ENCODE peak calls at places on chromosomes 5 and 9, in nine cellular contexts. Q, N, J, W, E, Z, T, O and K are unnamed samples.
A peak's percentile ranks its signal among the peaks of the same experiment; 100 is the strongest.

GRCh38 chr9:73348485-73348884 is 196.8 kb downstream of the ANXA1 start:
- DNase-seq in Z (no peak), Q (no peak), W (no peak), T (no peak), O (no peak), E (peak; percentile 12), N (no peak), J (no peak), K (no peak)

GRCh38 chr5:2126512-2126911 is 243.8 kb upstream of the IRX4 start:
- DNase-seq in Q (no peak), T (no peak), O (no peak), N (no peak), Z (no peak), E (no peak), J (no peak), W (no peak), K (no peak)

GRCh38 chr5:74862221-74862620 is 4.0 kb downstream of the FAM169A start:
- DNase-seq in Q (no peak), W (no peak), Z (no peak), E (no peak), J (no peak), N (no peak), O (no peak), T (no peak), K (no peak)

GRCh38 chr5:7394889-7395431 is 978 bp upstream of the ADCY2 start:
- DNase-seq in Q (no peak), E (no peak), T (no peak), W (no peak), Z (no peak), J (no peak), O (no peak), N (no peak), K (no peak)

GRCh38 chr5:144697847-144698262 is 527.2 kb downstream of the KCTD16 start:
- DNase-seq in N (peak; percentile 85), O (no peak), W (no peak), T (no peak), Z (no peak), J (peak; percentile 62), E (peak; percentile 10), Q (no peak), K (no peak)

GRCh38 chr5:26572486-26572885 is 465.9 kb downstream of the CDH9 start:
- DNase-seq in J (peak; percentile 32), Z (no peak), Q (no peak), N (no peak), T (no peak), W (no peak), O (no peak), E (no peak), K (no peak)

GRCh38 chr5:72412283-72413055 is 92.3 kb downstream of the PTCD2 start:
- DNase-seq in W (no peak), O (no peak), T (no peak), Z (no peak), J (peak; percentile 2), E (no peak), N (no peak), Q (no peak), K (no peak)

GRCh38 chr5:151200913-151201445 is 22.9 kb downstream of the CCDC69 start:
- DNase-seq in J (no peak), Z (no peak), E (no peak), W (no peak), Q (no peak), T (no peak), O (no peak), N (no peak), K (no peak)

GRCh38 chr5:13930721-13931246 is 13.7 kb downstream of the DNAH5 start:
- DNase-seq in Q (no peak), E (no peak), J (no peak), N (no peak), O (no peak), Z (no peak), T (no peak), W (no peak), K (no peak)

GRCh38 chr5:149946118-149946517 is 1.5 kb upstream of the PDE6A start:
- DNase-seq in E (no peak), W (no peak), O (no peak), N (no peak), T (no peak), Z (no peak), Q (no peak), J (no peak), K (no peak)

DNA sequence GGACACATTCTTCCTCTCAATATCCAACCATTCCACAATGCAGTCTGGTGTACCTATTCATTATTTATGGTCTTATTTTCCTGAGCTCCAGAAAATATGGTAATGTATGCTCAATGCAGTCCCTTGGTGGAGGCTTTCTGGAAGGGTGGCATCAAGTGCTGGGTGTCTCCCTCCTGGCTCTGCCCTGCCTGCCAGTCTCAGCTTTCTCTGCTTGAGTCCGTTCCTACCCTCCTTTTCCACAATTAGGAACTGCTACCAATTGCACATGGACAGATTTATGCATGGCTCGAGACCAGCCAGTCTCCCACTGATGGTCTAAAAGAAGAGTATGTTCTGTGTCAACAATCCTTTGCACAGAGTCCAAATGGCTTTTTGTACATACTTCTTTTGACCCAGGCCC is 189.8 kb downstream of the TLE1 start:
- DNase-seq in Z (no peak), Q (no peak), T (no peak), O (no peak), N (no peak), W (no peak), J (no peak), E (no peak), K (no peak)
- H3K27ac ChIP-seq in Z (peak overlapping the region; percentile 82), Q (no peak overlapping the region), T (no peak overlapping the region), O (no peak overlapping the region), N (peak overlapping the region; percentile 33), W (no peak overlapping the region), J (no peak overlapping the region), E (no peak overlapping the region), K (no peak overlapping the region)

DNA sequence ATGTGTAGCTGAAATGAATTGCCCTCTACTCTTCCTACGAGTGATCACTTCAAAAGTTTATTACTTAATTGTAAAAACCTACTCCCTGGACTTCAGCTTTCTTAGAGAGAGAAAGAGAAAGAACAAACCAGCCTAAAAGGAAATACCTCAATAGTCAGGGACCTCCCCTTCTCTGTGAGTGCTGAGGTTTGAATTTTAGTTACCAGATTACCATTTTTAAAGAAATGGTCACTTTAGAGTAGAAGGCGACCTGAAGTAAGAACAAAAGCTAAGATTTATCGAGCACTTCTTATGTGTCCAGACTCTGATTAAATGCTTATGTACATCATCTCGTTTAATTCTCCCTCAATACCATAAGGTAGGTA is 11.3 kb downstream of the RAPGEF1 start:
- DNase-seq in J (no peak), W (no peak), N (no peak), Z (no peak), O (no peak), T (no peak), Q (no peak), E (no peak), K (no peak)
- H3K4me3 ChIP-seq in J (no peak overlapping the region), W (no peak overlapping the region), N (no peak overlapping the region), Z (no peak overlapping the region), O (no peak overlapping the region), T (peak overlapping the region; percentile 77), Q (peak overlapping the region; percentile 27), E (no peak overlapping the region), K (no peak overlapping the region)

GRCh38 chr9:122546196-122546595 is 6.7 kb upstream of the OR1N2 start:
- DNase-seq in W (no peak), Q (no peak), T (no peak), J (no peak), O (no peak), Z (no peak), N (no peak), E (no peak), K (no peak)
- H3K9me3 ChIP-seq in W (no peaks in the 10 kb centered on the region), Q (no peaks in the 10 kb centered on the region), T (no peaks in the 10 kb centered on the region), J (no peaks in the 10 kb centered on the region), O (no peaks in the 10 kb centered on the region), Z (peaks cover 2% of the 10 kb centered on the region), N (no peaks in the 10 kb centered on the region), E (no peaks in the 10 kb centered on the region), K (no peaks in the 10 kb centered on the region)

GRCh38 chr9:71245651-71246050 is 124.2 kb upstream of the TRPM3 start:
- DNase-seq in W (no peak), N (no peak), O (no peak), Z (no peak), T (no peak), Q (no peak), E (no peak), J (no peak), K (no peak)
- H3K27ac ChIP-seq in W (no peak overlapping the region), N (no peak overlapping the region), O (no peak overlapping the region), Z (no peak overlapping the region), T (no peak overlapping the region), Q (no peak overlapping the region), E (no peak overlapping the region), J (no peak overlapping the region), K (no peak overlapping the region)

DNA sequence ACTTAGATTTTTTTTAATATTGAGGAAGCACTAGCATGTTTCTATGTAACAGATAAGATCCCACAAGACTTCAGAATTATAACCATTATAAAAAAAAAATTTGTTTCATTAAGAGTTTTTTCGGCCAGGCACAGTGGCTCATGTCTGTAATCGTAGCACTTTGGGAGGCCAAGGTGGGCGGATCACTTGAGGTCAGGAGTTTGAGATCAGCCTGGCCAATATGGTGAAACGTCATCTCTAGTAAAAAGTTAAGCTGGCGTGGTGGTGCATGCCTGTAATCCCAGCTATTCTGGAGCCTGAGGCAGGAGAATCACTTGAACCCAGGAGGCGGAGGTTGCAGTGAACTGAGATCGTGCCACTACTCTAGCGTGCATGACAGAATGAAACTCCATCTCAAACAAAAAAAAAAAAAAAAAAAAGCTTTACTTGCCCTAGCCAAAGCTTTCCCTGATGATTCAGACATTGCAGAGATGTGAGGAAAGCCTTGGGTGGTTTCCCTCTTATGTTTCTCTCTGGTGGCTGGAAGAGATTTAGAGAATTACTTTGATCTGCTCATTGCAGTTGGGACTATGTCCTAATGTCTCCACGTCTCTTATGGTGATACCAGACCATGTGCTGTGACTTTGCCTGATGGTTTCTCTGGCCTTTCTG is 65.4 kb downstream of the EGFLAM start:
- DNase-seq in J (no peak), E (no peak), T (no peak), N (no peak), Z (no peak), Q (no peak), O (no peak), W (peak; percentile 29), K (no peak)
- H3K4me3 ChIP-seq in J (no peak overlapping the region), E (no peak overlapping the region), T (no peak overlapping the region), N (no peak overlapping the region), Z (no peak overlapping the region), Q (no peak overlapping the region), O (no peak overlapping the region), W (no peak overlapping the region), K (no peak overlapping the region)

GRCh38 chr5:179079165-179079987 is 19.2 kb downstream of the ZNF354C start:
- DNase-seq in O (no peak), N (no peak), T (no peak), J (no peak), Z (no peak), Q (no peak), W (no peak), E (no peak), K (no peak)

DNA sequence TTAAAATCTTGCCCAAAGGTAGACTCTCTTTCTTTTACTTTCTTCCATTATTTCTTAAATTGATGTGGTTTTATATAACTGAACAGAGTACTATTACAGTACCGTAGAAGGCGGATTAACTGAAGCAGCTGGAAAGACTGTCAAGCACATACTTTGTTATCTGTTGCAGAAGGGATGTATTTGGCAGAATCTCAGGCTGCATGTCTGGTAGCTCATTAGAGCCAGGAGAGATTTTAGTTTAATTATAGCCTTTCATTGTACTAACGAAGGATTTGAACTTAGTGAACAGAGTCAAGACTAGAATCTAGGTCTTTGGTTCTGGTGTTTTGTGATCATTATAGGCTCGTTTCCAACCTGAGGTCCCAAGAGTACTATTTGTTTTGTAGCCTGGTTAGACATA is 20.6 kb downstream of the ZNF354C start:
- DNase-seq in O (no peak), T (no peak), Q (no peak), J (no peak), N (no peak), Z (no peak), E (no peak), W (no peak), K (no peak)
- H3K9me3 ChIP-seq in O (peaks cover 96% of the 10 kb centered on the region), T (peaks cover 95% of the 10 kb centered on the region), Q (peaks cover 85% of the 10 kb centered on the region), J (peaks cover 12% of the 10 kb centered on the region), N (peaks cover 46% of the 10 kb centered on the region), Z (peaks cover 36% of the 10 kb centered on the region), E (peaks cover 93% of the 10 kb centered on the region), W (peaks cover 79% of the 10 kb centered on the region), K (peaks cover 100% of the 10 kb centered on the region)